ENCODE peak calls at places on chromosomes 5 and 9, in six cellular contexts. One of them, this sample, is unnamed.

GRCh38 chr5:155451106-155451505 is 437.6 kb downstream of the KIF4B start:
- DNase-seq in A549: no peak
- DNase-seq in CD4-positive, alpha-beta T cell: no peak
- DNase-seq in CD8-positive, alpha-beta T cell: no peak
- DNase-seq in kidney epithelial cell: no peak
- DNase-seq in foreskin keratinocyte: no peak
- DNase-seq in this sample: no peak

GRCh38 chr5:67215592-67216471 is 19.2 kb upstream of the CD180 start:
- DNase-seq in A549: no peak
- DNase-seq in CD4-positive, alpha-beta T cell: peak; percentile 79
- DNase-seq in CD8-positive, alpha-beta T cell: peak; percentile 62
- DNase-seq in kidney epithelial cell: no peak
- DNase-seq in foreskin keratinocyte: no peak
- DNase-seq in this sample: no peak

GRCh38 chr5:117336208-117336607 is 761.6 kb upstream of the SEMA6A start:
- DNase-seq in A549: no peak
- DNase-seq in CD4-positive, alpha-beta T cell: no peak
- DNase-seq in CD8-positive, alpha-beta T cell: no peak
- DNase-seq in kidney epithelial cell: no peak
- DNase-seq in foreskin keratinocyte: no peak
- DNase-seq in this sample: no peak

GRCh38 chr9:81538929-81539716 is 150.2 kb downstream of the TLE1 start:
- DNase-seq in A549: no peak
- DNase-seq in CD4-positive, alpha-beta T cell: no peak
- DNase-seq in CD8-positive, alpha-beta T cell: no peak
- DNase-seq in kidney epithelial cell: no peak
- DNase-seq in foreskin keratinocyte: no peak
- DNase-seq in this sample: no peak

GRCh38 chr9:25207402-25207801 is 470.8 kb downstream of the TUSC1 start:
- DNase-seq in A549: no peak
- DNase-seq in CD4-positive, alpha-beta T cell: no peak
- DNase-seq in CD8-positive, alpha-beta T cell: no peak
- DNase-seq in kidney epithelial cell: no peak
- DNase-seq in foreskin keratinocyte: no peak
- DNase-seq in this sample: no peak

GRCh38 chr9:97502984-97503861 is 1.8 kb downstream of the TMOD1 start:
- DNase-seq in A549: no peak
- DNase-seq in CD4-positive, alpha-beta T cell: no peak
- DNase-seq in CD8-positive, alpha-beta T cell: no peak
- DNase-seq in kidney epithelial cell: no peak
- DNase-seq in foreskin keratinocyte: no peak
- DNase-seq in this sample: no peak

GRCh38 chr5:123809594-123810172 is 297.7 kb downstream of the CSNK1G3 start:
- DNase-seq in A549: no peak
- DNase-seq in CD4-positive, alpha-beta T cell: no peak
- DNase-seq in CD8-positive, alpha-beta T cell: no peak
- DNase-seq in kidney epithelial cell: no peak
- DNase-seq in foreskin keratinocyte: no peak
- DNase-seq in this sample: no peak

GRCh38 chr9:120776788-120777187 is 16.4 kb downstream of the FBXW2 start:
- DNase-seq in A549: no peak
- DNase-seq in CD4-positive, alpha-beta T cell: no peak
- DNase-seq in CD8-positive, alpha-beta T cell: no peak
- DNase-seq in kidney epithelial cell: no peak
- DNase-seq in foreskin keratinocyte: no peak
- DNase-seq in this sample: no peak

GRCh38 chr5:96683392-96683791 is 21.2 kb downstream of the CAST start:
- DNase-seq in A549: no peak
- DNase-seq in CD4-positive, alpha-beta T cell: no peak
- DNase-seq in CD8-positive, alpha-beta T cell: no peak
- DNase-seq in kidney epithelial cell: no peak
- DNase-seq in foreskin keratinocyte: no peak
- DNase-seq in this sample: no peak

GRCh38 chr5:178234753-178235599 is 2.4 kb upstream of the PHYKPL start:
- DNase-seq in A549: peak; percentile 80
- DNase-seq in CD4-positive, alpha-beta T cell: peak; percentile 70
- DNase-seq in CD8-positive, alpha-beta T cell: peak; percentile 87
- DNase-seq in kidney epithelial cell: no peak
- DNase-seq in foreskin keratinocyte: no peak
- DNase-seq in this sample: peak; percentile 85

GRCh38 chr9:613771-614347 is 227.6 kb upstream of the DMRT1 start:
- DNase-seq in A549: peak; percentile 43
- DNase-seq in CD4-positive, alpha-beta T cell: no peak
- DNase-seq in CD8-positive, alpha-beta T cell: peak; percentile 20
- DNase-seq in kidney epithelial cell: peak; percentile 55
- DNase-seq in foreskin keratinocyte: peak; percentile 64
- DNase-seq in this sample: no peak

GRCh38 chr9:94922098-94922607 is 195.7 kb downstream of the AOPEP start:
- DNase-seq in A549: no peak
- DNase-seq in CD4-positive, alpha-beta T cell: no peak
- DNase-seq in CD8-positive, alpha-beta T cell: no peak
- DNase-seq in kidney epithelial cell: peak; percentile 98
- DNase-seq in foreskin keratinocyte: peak; percentile 67
- DNase-seq in this sample: no peak

GRCh38 chr5:125659316-125660071 is 763.7 kb upstream of the GRAMD2B start:
- DNase-seq in A549: no peak
- DNase-seq in CD4-positive, alpha-beta T cell: no peak
- DNase-seq in CD8-positive, alpha-beta T cell: no peak
- DNase-seq in kidney epithelial cell: no peak
- DNase-seq in foreskin keratinocyte: no peak
- DNase-seq in this sample: no peak

GRCh38 chr9:35948901-35949318 is 9.0 kb downstream of the OR2S2 start:
- DNase-seq in A549: no peak
- DNase-seq in CD4-positive, alpha-beta T cell: no peak
- DNase-seq in CD8-positive, alpha-beta T cell: no peak
- DNase-seq in kidney epithelial cell: no peak
- DNase-seq in foreskin keratinocyte: no peak
- DNase-seq in this sample: no peak

GRCh38 chr9:135946392-135946994 is 14.7 kb downstream of the UBAC1 start:
- DNase-seq in A549: no peak
- DNase-seq in CD4-positive, alpha-beta T cell: no peak
- DNase-seq in CD8-positive, alpha-beta T cell: no peak
- DNase-seq in kidney epithelial cell: no peak
- DNase-seq in foreskin keratinocyte: no peak
- DNase-seq in this sample: no peak

GRCh38 chr5:179385892-179386291 is 40.6 kb upstream of the ADAMTS2 start:
- DNase-seq in A549: no peak
- DNase-seq in CD4-positive, alpha-beta T cell: no peak
- DNase-seq in CD8-positive, alpha-beta T cell: no peak
- DNase-seq in kidney epithelial cell: no peak
- DNase-seq in foreskin keratinocyte: no peak
- DNase-seq in this sample: no peak

GRCh38 chr9:124562328-124562727 is 55.1 kb upstream of the NR5A1 start:
- DNase-seq in A549: no peak
- DNase-seq in CD4-positive, alpha-beta T cell: no peak
- DNase-seq in CD8-positive, alpha-beta T cell: no peak
- DNase-seq in kidney epithelial cell: no peak
- DNase-seq in foreskin keratinocyte: no peak
- DNase-seq in this sample: no peak

GRCh38 chr5:5800801-5801761 is 378.6 kb downstream of the ICE1 start:
- DNase-seq in A549: no peak
- DNase-seq in CD4-positive, alpha-beta T cell: no peak
- DNase-seq in CD8-positive, alpha-beta T cell: no peak
- DNase-seq in kidney epithelial cell: no peak
- DNase-seq in foreskin keratinocyte: no peak
- DNase-seq in this sample: no peak
- TF ChIP-seq CTCF in A549: no peak
- TF ChIP-seq CTCF in CD4-positive, alpha-beta T cell: no peak
- TF ChIP-seq CTCF in CD8-positive, alpha-beta T cell: no peak
- TF ChIP-seq CTCF in kidney epithelial cell: no peak
- TF ChIP-seq CTCF in foreskin keratinocyte: no peak
- TF ChIP-seq CTCF in this sample: no peak

DNA sequence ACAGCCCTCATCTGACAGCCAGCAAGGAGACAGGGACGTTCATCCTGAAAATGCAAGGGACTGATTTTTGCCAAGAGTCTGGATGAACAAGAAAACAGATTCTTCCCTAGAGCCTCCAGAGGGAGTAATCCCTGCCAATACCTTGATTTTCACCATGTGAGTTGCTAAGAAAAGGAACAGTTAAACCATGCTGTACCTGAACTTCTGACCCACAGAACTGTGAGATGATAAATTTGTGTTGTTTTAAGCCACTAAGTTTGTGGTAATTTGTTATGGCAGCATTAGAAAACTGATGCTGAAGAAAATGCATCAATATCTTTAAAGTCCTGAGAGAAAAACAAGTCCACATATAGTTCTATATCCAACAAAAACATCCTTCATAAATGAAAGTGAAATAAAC is 153.9 kb upstream of the ADAMTSL1 start:
- DNase-seq in A549: no peak
- DNase-seq in CD4-positive, alpha-beta T cell: no peak
- DNase-seq in CD8-positive, alpha-beta T cell: no peak
- DNase-seq in kidney epithelial cell: no peak
- DNase-seq in foreskin keratinocyte: no peak
- DNase-seq in this sample: no peak
- TF ChIP-seq CTCF in A549: no peak
- TF ChIP-seq CTCF in CD4-positive, alpha-beta T cell: no peak
- TF ChIP-seq CTCF in CD8-positive, alpha-beta T cell: no peak
- TF ChIP-seq CTCF in kidney epithelial cell: no peak
- TF ChIP-seq CTCF in foreskin keratinocyte: no peak
- TF ChIP-seq CTCF in this sample: no peak

GRCh38 chr5:9498541-9499497 is 47.1 kb downstream of the SEMA5A start:
- DNase-seq in A549: no peak
- DNase-seq in CD4-positive, alpha-beta T cell: no peak
- DNase-seq in CD8-positive, alpha-beta T cell: no peak
- DNase-seq in kidney epithelial cell: no peak
- DNase-seq in foreskin keratinocyte: peak; percentile 62
- DNase-seq in this sample: no peak
- TF ChIP-seq CTCF in A549: peak; percentile 11
- TF ChIP-seq CTCF in CD4-positive, alpha-beta T cell: no peak
- TF ChIP-seq CTCF in CD8-positive, alpha-beta T cell: no peak
- TF ChIP-seq CTCF in kidney epithelial cell: peak; percentile 51
- TF ChIP-seq CTCF in foreskin keratinocyte: peak; percentile 85
- TF ChIP-seq CTCF in this sample: peak; percentile 2

DNA sequence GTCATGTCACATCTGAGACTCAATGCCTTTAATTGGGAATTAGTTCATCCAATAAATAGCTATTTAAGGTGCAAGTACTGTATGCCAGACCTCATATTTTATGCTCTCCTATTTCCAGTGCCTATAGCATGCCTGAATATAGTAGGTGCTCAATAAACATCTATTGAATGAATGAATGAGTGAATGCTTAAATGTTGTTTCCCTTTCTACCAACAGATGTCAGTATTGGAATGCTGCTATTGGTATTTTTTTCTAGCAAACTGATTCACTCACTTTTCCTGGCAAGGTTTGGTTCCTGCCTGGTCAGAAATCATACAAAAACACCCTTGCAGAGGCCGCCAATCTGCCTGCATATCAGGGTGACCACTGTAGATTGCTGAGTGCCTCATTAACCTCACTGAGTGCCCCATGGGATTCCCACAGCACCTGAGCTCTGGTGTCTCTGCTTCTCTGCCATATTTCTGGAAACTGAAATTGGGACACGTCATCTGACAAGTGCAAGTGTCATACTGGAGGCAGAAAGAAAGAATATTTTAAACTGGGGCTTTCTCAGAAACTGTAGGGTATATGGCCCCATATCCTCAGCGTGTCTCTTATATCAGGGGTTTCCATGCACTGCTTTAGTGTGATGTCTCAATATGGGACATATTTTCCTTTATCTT is 359.7 kb downstream of the TRIM32 start:
- DNase-seq in A549: no peak
- DNase-seq in CD4-positive, alpha-beta T cell: no peak
- DNase-seq in CD8-positive, alpha-beta T cell: no peak
- DNase-seq in kidney epithelial cell: no peak
- DNase-seq in foreskin keratinocyte: peak; percentile 7
- DNase-seq in this sample: no peak
- TF ChIP-seq CTCF in A549: no peak
- TF ChIP-seq CTCF in CD4-positive, alpha-beta T cell: no peak
- TF ChIP-seq CTCF in CD8-positive, alpha-beta T cell: no peak
- TF ChIP-seq CTCF in kidney epithelial cell: peak; percentile 6
- TF ChIP-seq CTCF in foreskin keratinocyte: peak; percentile 63
- TF ChIP-seq CTCF in this sample: peak; percentile 28

DNA sequence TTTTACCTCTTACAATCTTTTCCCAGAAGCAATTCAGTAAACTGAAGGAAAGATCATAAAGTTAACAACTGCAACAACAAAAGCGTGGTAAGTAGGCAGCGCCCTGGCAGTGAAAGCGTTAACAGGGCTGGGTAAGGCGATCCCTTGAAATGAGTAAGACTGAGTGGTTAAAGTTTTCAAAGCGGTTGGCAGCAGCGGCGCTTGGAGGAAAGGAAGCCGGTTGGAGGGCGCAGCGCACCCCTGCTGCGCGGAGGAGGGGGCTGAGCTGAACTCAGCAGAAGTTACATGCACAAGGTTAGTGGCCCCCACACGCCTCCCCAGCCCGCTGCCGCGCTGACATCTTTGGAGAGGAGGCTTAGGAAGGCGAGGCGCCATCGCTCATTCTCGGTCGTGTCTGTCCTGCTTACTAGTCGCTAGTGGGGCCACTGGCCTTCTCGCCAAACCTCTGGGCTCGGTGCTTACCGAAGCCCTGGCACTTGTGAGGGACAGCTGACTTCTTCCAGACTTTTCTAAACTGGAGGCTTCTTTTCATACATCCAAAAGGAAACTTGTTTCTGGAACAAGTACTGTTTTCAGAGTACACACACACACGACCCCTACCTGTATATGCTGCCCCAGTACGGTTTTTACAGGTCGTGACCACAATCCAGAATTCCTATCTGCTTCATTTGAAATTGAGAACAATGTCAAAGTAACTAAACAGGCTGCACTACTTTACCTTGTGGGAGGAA is at the start of gene SH3RF2:
- DNase-seq in A549: peak; percentile 88
- DNase-seq in CD4-positive, alpha-beta T cell: no peak
- DNase-seq in CD8-positive, alpha-beta T cell: no peak
- DNase-seq in kidney epithelial cell: peak; percentile 59
- DNase-seq in foreskin keratinocyte: peak; percentile 86
- DNase-seq in this sample: no peak
- TF ChIP-seq CTCF in A549: no peak
- TF ChIP-seq CTCF in CD4-positive, alpha-beta T cell: no peak
- TF ChIP-seq CTCF in CD8-positive, alpha-beta T cell: no peak
- TF ChIP-seq CTCF in kidney epithelial cell: no peak
- TF ChIP-seq CTCF in foreskin keratinocyte: peak; percentile 31
- TF ChIP-seq CTCF in this sample: no peak

This sample was measured in D721Med.